ENCODE peak calls at places on chromosomes 2 and 18, in ten cellular contexts. P is fibroblast of lung, O is neural progenitor cell, T is HCT116, B is GM23338, F is H9, H is GM12878, Q is hepatocyte, C is GM23248, I is endothelial cell of umbilical vein. V is an unnamed sample.

GRCh38 chr2:193199322-193199721 is 1004.6 kb upstream of the TMEFF2 start:
- DNase-seq in P (no peak), O (no peak), T (no peak), B (no peak), F (no peak), H (no peak), Q (no peak), C (no peak), I (no peak), V (no peak)

GRCh38 chr2:20423847-20424246 is 23.0 kb upstream of the RHOB start:
- DNase-seq in P (no peak), O (no peak), T (no peak), B (no peak), F (peak; percentile 8), H (no peak), Q (no peak), C (no peak), I (no peak), V (no peak)

GRCh38 chr2:218284106-218284811 is 8.0 kb downstream of the TMBIM1 start:
- DNase-seq in P (peak; percentile 82), O (no peak), T (no peak), B (no peak), F (no peak), H (no peak), Q (peak; percentile 83), C (peak; percentile 94), I (peak; percentile 34), V (no peak)

GRCh38 chr2:148642891-148643416 is 1.6 kb upstream of the EPC2 start:
- DNase-seq in P (peak; percentile 94), O (no peak), T (peak; percentile 65), B (no peak), F (no peak), H (no peak), Q (peak; percentile 39), C (no peak), I (peak; percentile 91), V (no peak)

GRCh38 chr2:42124051-42124813 is 44.9 kb upstream of the EML4 start:
- DNase-seq in P (no peak), O (no peak), T (no peak), B (no peak), F (no peak), H (peak; percentile 68), Q (no peak), C (no peak), I (no peak), V (no peak)

GRCh38 chr2:217099561-217099960 is 239.7 kb upstream of the TNP1 start:
- DNase-seq in P (peak; percentile 70), O (no peak), T (no peak), B (no peak), F (no peak), H (no peak), Q (no peak), C (peak; percentile 35), I (no peak), V (no peak)

GRCh38 chr18:7897119-7897518 is 330.0 kb downstream of the PTPRM start:
- DNase-seq in P (no peak), O (no peak), T (no peak), B (no peak), F (no peak), H (no peak), Q (no peak), C (no peak), I (no peak), V (no peak)

GRCh38 chr2:240369725-240370585 is 65.5 kb upstream of the GPC1 start:
- DNase-seq in P (peak; percentile 81), O (no peak), T (peak; percentile 64), B (no peak), F (no peak), H (no peak), Q (peak; percentile 82), C (peak; percentile 94), I (no peak), V (no peak)

GRCh38 chr2:241616168-241617125 is 20.5 kb downstream of the THAP4 start:
- DNase-seq in P (no peak), O (no peak), T (no peak), B (peak; percentile 24), F (peak; percentile 53), H (no peak), Q (no peak), C (no peak), I (no peak), V (no peak)

GRCh38 chr2:241618296-241618805 is 18.6 kb downstream of the THAP4 start:
- DNase-seq in P (no peak), O (no peak), T (no peak), B (no peak), F (no peak), H (peak; percentile 11), Q (no peak), C (no peak), I (no peak), V (no peak)

GRCh38 chr2:241618836-241619235 is 18.1 kb downstream of the THAP4 start:
- DNase-seq in P (no peak), O (no peak), T (no peak), B (no peak), F (no peak), H (no peak), Q (no peak), C (no peak), I (no peak), V (no peak)

GRCh38 chr2:241615522-241616052 is 21.4 kb downstream of the THAP4 start:
- DNase-seq in P (no peak), O (no peak), T (no peak), B (no peak), F (no peak), H (no peak), Q (no peak), C (no peak), I (no peak), V (no peak)

GRCh38 chr2:241617431-241618154 is 19.4 kb downstream of the THAP4 start:
- DNase-seq in P (no peak), O (peak; percentile 30), T (no peak), B (peak; percentile 91), F (peak; percentile 50), H (peak; percentile 35), Q (peak; percentile 43), C (no peak), I (peak; percentile 41), V (peak; percentile 45)
- H2AFZ ChIP-seq in P (no peak overlapping the region), O (no peak overlapping the region), T (no peak overlapping the region), B (no peak overlapping the region), F (no peak overlapping the region), H (peak overlapping the region; percentile 94), Q (no peak overlapping the region), C (no peak overlapping the region), I (peak overlapping the region; percentile 17), V (no peak overlapping the region)

GRCh38 chr18:46155652-46156051 is 51.5 kb downstream of the HAUS1 start:
- DNase-seq in P (peak; percentile 51), O (no peak), T (no peak), B (no peak), F (no peak), H (no peak), Q (no peak), C (peak; percentile 95), I (no peak), V (no peak)

GRCh38 chr18:46156124-46156745 is 52.0 kb downstream of the HAUS1 start:
- DNase-seq in P (no peak), O (no peak), T (no peak), B (no peak), F (no peak), H (no peak), Q (no peak), C (no peak), I (no peak), V (no peak)

GRCh38 chr18:46152436-46152807 is 48.2 kb downstream of the HAUS1 start:
- DNase-seq in P (peak; percentile 60), O (no peak), T (no peak), B (no peak), F (no peak), H (no peak), Q (no peak), C (peak; percentile 94), I (no peak), V (no peak)

GRCh38 chr18:46156838-46157237 is 52.7 kb downstream of the HAUS1 start:
- DNase-seq in P (no peak), O (no peak), T (no peak), B (no peak), F (no peak), H (no peak), Q (no peak), C (no peak), I (no peak), V (no peak)

DNA sequence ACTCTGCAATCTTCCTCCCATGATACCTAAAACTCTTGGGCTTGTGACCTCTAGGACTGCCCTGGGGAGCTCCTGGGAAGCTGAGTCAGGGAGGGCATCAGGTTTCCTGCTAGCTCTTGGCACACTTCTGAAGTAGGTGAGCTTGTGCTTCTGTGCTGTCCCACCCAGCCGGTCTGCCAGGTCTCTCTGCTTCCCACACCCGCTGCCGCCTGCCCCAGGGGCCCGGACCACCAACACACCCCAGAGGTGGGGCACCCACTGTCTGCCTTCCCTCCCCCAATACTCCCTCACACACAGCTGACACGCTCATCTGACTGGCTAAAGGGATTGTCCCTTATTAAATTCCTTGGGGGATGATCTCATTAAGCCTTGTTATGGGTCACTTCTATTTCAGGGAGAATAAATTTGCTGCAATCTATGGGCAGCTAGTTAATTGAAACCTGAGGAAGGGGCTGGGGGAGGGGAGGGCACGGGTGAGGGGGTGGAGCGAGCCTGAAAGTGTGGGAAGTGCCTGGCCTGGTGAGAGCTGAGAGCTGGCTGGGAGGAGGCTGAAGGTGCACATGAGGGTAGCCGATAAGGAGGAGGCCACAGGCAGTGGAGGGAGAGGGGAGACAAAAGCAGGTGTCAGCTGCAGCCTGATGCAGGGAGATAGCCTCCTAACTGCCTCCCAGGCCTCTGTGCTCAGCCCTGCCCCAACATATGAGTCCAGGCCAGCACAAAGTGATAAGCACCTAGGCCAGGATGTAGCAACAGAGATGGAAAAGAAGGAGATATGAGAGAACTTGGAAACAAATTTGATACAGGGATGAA is 48.8 kb downstream of the HAUS1 start:
- DNase-seq in P (no peak), O (peak; percentile 52), T (no peak), B (peak; percentile 63), F (peak; percentile 58), H (no peak), Q (no peak), C (peak; percentile 78), I (no peak), V (peak; percentile 46)
- H2AFZ ChIP-seq in P (no peak overlapping the region), O (no peak overlapping the region), T (peak overlapping the region; percentile 5), B (peak overlapping the region; percentile 91), F (no peak overlapping the region), H (no peak overlapping the region), Q (no peak overlapping the region), C (peak overlapping the region; percentile 63), I (no peak overlapping the region), V (peak overlapping the region; percentile 81)

DNA sequence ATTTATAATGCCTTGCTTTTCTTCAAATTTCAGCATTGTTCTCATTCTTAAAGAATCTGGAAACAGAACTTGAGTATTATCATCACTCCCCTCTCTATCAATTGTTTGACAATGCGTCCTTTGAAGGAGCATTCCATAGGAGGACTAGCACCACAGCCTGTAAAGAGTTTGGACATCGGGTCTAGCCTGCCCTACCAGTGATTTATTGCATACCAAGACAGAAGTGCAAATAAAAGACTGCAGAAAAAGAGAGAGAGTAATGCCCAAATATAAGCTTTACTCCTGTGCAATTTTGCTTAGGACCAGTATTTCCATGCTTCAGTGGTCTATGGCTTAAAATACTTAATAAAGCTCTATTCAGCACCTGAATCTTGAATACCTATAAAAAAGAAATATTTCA is 55.4 kb upstream of the MAP2 start:
- DNase-seq in P (no peak), O (no peak), T (no peak), B (no peak), F (no peak), H (no peak), Q (no peak), C (no peak), I (no peak), V (no peak)
- H2AFZ ChIP-seq in P (no peak overlapping the region), O (no peak overlapping the region), T (peak overlapping the region; percentile 88), B (no peak overlapping the region), F (no peak overlapping the region), H (no peak overlapping the region), Q (no peak overlapping the region), C (no peak overlapping the region), I (no peak overlapping the region), V (peak overlapping the region; percentile 57)

GRCh38 chr2:146821836-146822316 is 1023.0 kb upstream of the ACVR2A start:
- DNase-seq in P (peak; percentile 78), O (no peak), T (no peak), B (no peak), F (no peak), H (no peak), Q (no peak), C (peak; percentile 79), I (peak; percentile 85), V (no peak)
- H2AFZ ChIP-seq in P (no peak overlapping the region), O (no peak overlapping the region), T (peak overlapping the region; percentile 78), B (no peak overlapping the region), F (no peak overlapping the region), H (no peak overlapping the region), Q (no peak overlapping the region), C (no peak overlapping the region), I (peak overlapping the region; percentile 42), V (no peak overlapping the region)